ENCODE peak calls at places on chromosomes 3 and 15, in ten cellular contexts. One of them, this sample, is unnamed.

GRCh38 chr15:49415638-49416037 is 7.4 kb upstream of the FGF7 start:
- DNase-seq in sigmoid colon: no peak
- DNase-seq in A549: no peak
- DNase-seq in transverse colon: no peak
- DNase-seq in suprapubic skin: no peak
- DNase-seq in spleen: no peak
- DNase-seq in IMR-90: peak; percentile 97
- DNase-seq in endothelial cell of umbilical vein: peak; percentile 35
- DNase-seq in vagina: no peak
- DNase-seq in uterus: no peak
- DNase-seq in this sample: no peak

GRCh38 chr3:125072310-125072709 is 16.5 kb upstream of the HEG1 start:
- DNase-seq in sigmoid colon: no peak
- DNase-seq in A549: no peak
- DNase-seq in transverse colon: no peak
- DNase-seq in suprapubic skin: no peak
- DNase-seq in spleen: no peak
- DNase-seq in IMR-90: peak; percentile 63
- DNase-seq in endothelial cell of umbilical vein: peak; percentile 48
- DNase-seq in vagina: no peak
- DNase-seq in uterus: no peak
- DNase-seq in this sample: no peak

GRCh38 chr15:40844543-40844981 is 714 bp downstream of the SPINT1 start:
- DNase-seq in sigmoid colon: no peak
- DNase-seq in A549: no peak
- DNase-seq in transverse colon: peak; percentile 39
- DNase-seq in suprapubic skin: no peak
- DNase-seq in spleen: peak; percentile 87
- DNase-seq in IMR-90: no peak
- DNase-seq in endothelial cell of umbilical vein: no peak
- DNase-seq in vagina: no peak
- DNase-seq in uterus: no peak
- DNase-seq in this sample: peak; percentile 53

GRCh38 chr15:77904436-77904821 is 173.1 kb downstream of the TBC1D2B start:
- DNase-seq in sigmoid colon: peak; percentile 52
- DNase-seq in A549: no peak
- DNase-seq in transverse colon: no peak
- DNase-seq in suprapubic skin: peak; percentile 63
- DNase-seq in spleen: peak; percentile 67
- DNase-seq in IMR-90: no peak
- DNase-seq in endothelial cell of umbilical vein: no peak
- DNase-seq in vagina: no peak
- DNase-seq in uterus: no peak
- DNase-seq in this sample: no peak

GRCh38 chr15:92749172-92749571 is 93.6 kb upstream of the FAM174B start:
- DNase-seq in sigmoid colon: no peak
- DNase-seq in A549: no peak
- DNase-seq in transverse colon: no peak
- DNase-seq in suprapubic skin: no peak
- DNase-seq in spleen: no peak
- DNase-seq in IMR-90: no peak
- DNase-seq in endothelial cell of umbilical vein: no peak
- DNase-seq in vagina: no peak
- DNase-seq in uterus: no peak
- DNase-seq in this sample: no peak

GRCh38 chr3:5498981-5499380 is 311.5 kb downstream of the EDEM1 start:
- DNase-seq in sigmoid colon: no peak
- DNase-seq in A549: no peak
- DNase-seq in transverse colon: no peak
- DNase-seq in suprapubic skin: no peak
- DNase-seq in spleen: no peak
- DNase-seq in IMR-90: no peak
- DNase-seq in endothelial cell of umbilical vein: no peak
- DNase-seq in vagina: no peak
- DNase-seq in uterus: no peak
- DNase-seq in this sample: no peak

GRCh38 chr15:85825719-85826118 is 31.0 kb upstream of the KLHL25 start:
- DNase-seq in sigmoid colon: no peak
- DNase-seq in A549: no peak
- DNase-seq in transverse colon: no peak
- DNase-seq in suprapubic skin: no peak
- DNase-seq in spleen: no peak
- DNase-seq in IMR-90: no peak
- DNase-seq in endothelial cell of umbilical vein: no peak
- DNase-seq in vagina: no peak
- DNase-seq in uterus: no peak
- DNase-seq in this sample: no peak

GRCh38 chr3:58924581-58924980 is 125.2 kb downstream of the CFAP20DC start:
- DNase-seq in sigmoid colon: no peak
- DNase-seq in A549: no peak
- DNase-seq in transverse colon: no peak
- DNase-seq in suprapubic skin: no peak
- DNase-seq in spleen: no peak
- DNase-seq in IMR-90: peak; percentile 26
- DNase-seq in endothelial cell of umbilical vein: no peak
- DNase-seq in vagina: no peak
- DNase-seq in uterus: no peak
- DNase-seq in this sample: no peak

GRCh38 chr3:187994221-187995085 is 159.5 kb upstream of the LPP start:
- DNase-seq in sigmoid colon: no peak
- DNase-seq in A549: no peak
- DNase-seq in transverse colon: no peak
- DNase-seq in suprapubic skin: no peak
- DNase-seq in spleen: no peak
- DNase-seq in IMR-90: peak; percentile 73
- DNase-seq in endothelial cell of umbilical vein: no peak
- DNase-seq in vagina: no peak
- DNase-seq in uterus: no peak
- DNase-seq in this sample: no peak

GRCh38 chr3:66997560-66998074 is 490 bp upstream of the KBTBD8 start:
- DNase-seq in sigmoid colon: no peak
- DNase-seq in A549: no peak
- DNase-seq in transverse colon: no peak
- DNase-seq in suprapubic skin: no peak
- DNase-seq in spleen: peak; percentile 77
- DNase-seq in IMR-90: peak; percentile 76
- DNase-seq in endothelial cell of umbilical vein: no peak
- DNase-seq in vagina: no peak
- DNase-seq in uterus: peak; percentile 25
- DNase-seq in this sample: no peak

GRCh38 chr15:99131441-99132023 is 26.7 kb downstream of the SYNM start:
- DNase-seq in sigmoid colon: peak; percentile 67
- DNase-seq in A549: no peak
- DNase-seq in transverse colon: no peak
- DNase-seq in suprapubic skin: peak; percentile 79
- DNase-seq in spleen: no peak
- DNase-seq in IMR-90: no peak
- DNase-seq in endothelial cell of umbilical vein: no peak
- DNase-seq in vagina: peak; percentile 88
- DNase-seq in uterus: no peak
- DNase-seq in this sample: no peak

GRCh38 chr3:141030296-141030695 is 20.9 kb upstream of the SPSB4 start:
- DNase-seq in sigmoid colon: no peak
- DNase-seq in A549: no peak
- DNase-seq in transverse colon: no peak
- DNase-seq in suprapubic skin: no peak
- DNase-seq in spleen: no peak
- DNase-seq in IMR-90: no peak
- DNase-seq in endothelial cell of umbilical vein: no peak
- DNase-seq in vagina: no peak
- DNase-seq in uterus: no peak
- DNase-seq in this sample: no peak
- H3K4me3 ChIP-seq in sigmoid colon: no peak overlapping the region
- H3K4me3 ChIP-seq in A549: no peak overlapping the region
- H3K4me3 ChIP-seq in transverse colon: no peak overlapping the region
- H3K4me3 ChIP-seq in suprapubic skin: no peak overlapping the region
- H3K4me3 ChIP-seq in spleen: no peak overlapping the region
- H3K4me3 ChIP-seq in IMR-90: no peak overlapping the region
- H3K4me3 ChIP-seq in endothelial cell of umbilical vein: no peak overlapping the region
- H3K4me3 ChIP-seq in vagina: no peak overlapping the region
- H3K4me3 ChIP-seq in uterus: no peak overlapping the region
- H3K4me3 ChIP-seq in this sample: no peak overlapping the region

DNA sequence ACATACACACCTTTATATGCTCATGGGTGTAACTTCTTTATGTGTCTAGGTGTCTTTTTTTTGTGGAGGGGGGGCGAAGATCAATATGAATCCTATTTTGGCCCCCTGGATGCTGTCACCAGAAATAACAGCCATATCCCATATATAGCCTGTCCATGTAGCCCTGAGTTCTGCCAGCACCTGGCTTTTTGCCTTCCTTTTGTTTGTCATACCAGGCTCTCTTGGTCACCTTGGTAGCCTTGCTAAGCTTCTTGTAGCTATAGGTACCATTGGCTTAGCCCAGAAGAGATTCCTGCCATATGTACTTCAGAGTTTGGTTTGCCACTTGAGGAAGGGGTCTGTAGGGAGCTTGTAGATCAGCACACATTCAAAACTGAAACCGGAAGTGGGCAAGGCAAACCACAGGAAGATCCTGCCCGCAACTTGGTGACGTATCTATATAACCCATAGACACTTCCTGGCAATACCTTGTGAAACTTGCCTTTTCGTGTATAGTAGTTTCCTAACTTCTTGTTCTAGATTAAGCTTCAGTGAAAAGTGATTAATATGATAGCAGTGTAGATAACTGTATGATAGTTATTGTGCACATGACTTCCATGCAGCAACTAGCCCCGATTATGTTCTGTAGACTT is 11.9 kb downstream of the RASA2 start:
- DNase-seq in sigmoid colon: no peak
- DNase-seq in A549: no peak
- DNase-seq in transverse colon: peak; percentile 68
- DNase-seq in suprapubic skin: no peak
- DNase-seq in spleen: peak; percentile 87
- DNase-seq in IMR-90: no peak
- DNase-seq in endothelial cell of umbilical vein: no peak
- DNase-seq in vagina: no peak
- DNase-seq in uterus: no peak
- DNase-seq in this sample: peak; percentile 72
- TF ChIP-seq POLR2A in sigmoid colon: no peak
- TF ChIP-seq POLR2A in A549: no peak
- TF ChIP-seq POLR2A in transverse colon: no peak
- TF ChIP-seq POLR2A in suprapubic skin: no peak
- TF ChIP-seq POLR2A in spleen: no peak
- TF ChIP-seq POLR2A in IMR-90: no peak
- TF ChIP-seq POLR2A in endothelial cell of umbilical vein: no peak
- TF ChIP-seq POLR2A in vagina: no peak
- TF ChIP-seq POLR2A in uterus: no peak
- TF ChIP-seq POLR2A in this sample: no peak

GRCh38 chr3:30477149-30477921 is 129.1 kb upstream of the TGFBR2 start:
- DNase-seq in sigmoid colon: no peak
- DNase-seq in A549: no peak
- DNase-seq in transverse colon: no peak
- DNase-seq in suprapubic skin: no peak
- DNase-seq in spleen: no peak
- DNase-seq in IMR-90: no peak
- DNase-seq in endothelial cell of umbilical vein: peak; percentile 43
- DNase-seq in vagina: no peak
- DNase-seq in uterus: no peak
- DNase-seq in this sample: no peak

GRCh38 chr3:30476373-30477082 is 129.9 kb upstream of the TGFBR2 start:
- DNase-seq in sigmoid colon: no peak
- DNase-seq in A549: peak; percentile 87
- DNase-seq in transverse colon: no peak
- DNase-seq in suprapubic skin: no peak
- DNase-seq in spleen: no peak
- DNase-seq in IMR-90: peak; percentile 62
- DNase-seq in endothelial cell of umbilical vein: peak; percentile 86
- DNase-seq in vagina: no peak
- DNase-seq in uterus: no peak
- DNase-seq in this sample: no peak

GRCh38 chr3:30475038-30475808 is 131.2 kb upstream of the TGFBR2 start:
- DNase-seq in sigmoid colon: no peak
- DNase-seq in A549: no peak
- DNase-seq in transverse colon: no peak
- DNase-seq in suprapubic skin: no peak
- DNase-seq in spleen: no peak
- DNase-seq in IMR-90: no peak
- DNase-seq in endothelial cell of umbilical vein: no peak
- DNase-seq in vagina: no peak
- DNase-seq in uterus: no peak
- DNase-seq in this sample: no peak

GRCh38 chr3:30473374-30474051 is 132.9 kb upstream of the TGFBR2 start:
- DNase-seq in sigmoid colon: peak; percentile 84
- DNase-seq in A549: peak; percentile 16
- DNase-seq in transverse colon: peak; percentile 23
- DNase-seq in suprapubic skin: peak; percentile 79
- DNase-seq in spleen: no peak
- DNase-seq in IMR-90: peak; percentile 46
- DNase-seq in endothelial cell of umbilical vein: no peak
- DNase-seq in vagina: no peak
- DNase-seq in uterus: peak; percentile 61
- DNase-seq in this sample: no peak

DNA sequence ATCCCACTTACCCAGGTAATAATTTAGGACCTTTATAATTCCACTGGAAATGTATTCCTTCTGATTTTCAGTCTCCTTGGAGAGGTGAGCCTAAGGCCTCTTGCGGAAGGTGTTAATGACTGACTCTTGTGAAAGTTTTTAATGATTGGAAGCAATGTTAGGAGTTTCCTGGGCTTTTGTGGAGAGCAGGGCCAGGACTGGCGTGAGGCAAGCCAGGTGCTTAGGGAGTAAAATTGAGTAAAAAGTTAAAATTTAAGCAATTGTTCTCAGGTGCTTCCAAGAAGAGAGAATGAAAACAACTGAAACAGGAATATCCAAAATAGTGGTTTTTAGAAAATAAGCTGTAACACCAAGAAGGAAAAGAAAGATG is 130.6 kb upstream of the TGFBR2 start:
- DNase-seq in sigmoid colon: no peak
- DNase-seq in A549: no peak
- DNase-seq in transverse colon: no peak
- DNase-seq in suprapubic skin: no peak
- DNase-seq in spleen: no peak
- DNase-seq in IMR-90: no peak
- DNase-seq in endothelial cell of umbilical vein: no peak
- DNase-seq in vagina: no peak
- DNase-seq in uterus: no peak
- DNase-seq in this sample: no peak
- H3K9me3 ChIP-seq in sigmoid colon: no peaks in the 10 kb centered on the region
- H3K9me3 ChIP-seq in A549: peaks cover 20% of the 10 kb centered on the region
- H3K9me3 ChIP-seq in transverse colon: no peaks in the 10 kb centered on the region
- H3K9me3 ChIP-seq in suprapubic skin: no peaks in the 10 kb centered on the region
- H3K9me3 ChIP-seq in spleen: no peaks in the 10 kb centered on the region
- H3K9me3 ChIP-seq in IMR-90: no peaks in the 10 kb centered on the region
- H3K9me3 ChIP-seq in endothelial cell of umbilical vein: no peaks in the 10 kb centered on the region
- H3K9me3 ChIP-seq in vagina: no peaks in the 10 kb centered on the region
- H3K9me3 ChIP-seq in uterus: no peaks in the 10 kb centered on the region
- H3K9me3 ChIP-seq in this sample: no peaks in the 10 kb centered on the region

DNA sequence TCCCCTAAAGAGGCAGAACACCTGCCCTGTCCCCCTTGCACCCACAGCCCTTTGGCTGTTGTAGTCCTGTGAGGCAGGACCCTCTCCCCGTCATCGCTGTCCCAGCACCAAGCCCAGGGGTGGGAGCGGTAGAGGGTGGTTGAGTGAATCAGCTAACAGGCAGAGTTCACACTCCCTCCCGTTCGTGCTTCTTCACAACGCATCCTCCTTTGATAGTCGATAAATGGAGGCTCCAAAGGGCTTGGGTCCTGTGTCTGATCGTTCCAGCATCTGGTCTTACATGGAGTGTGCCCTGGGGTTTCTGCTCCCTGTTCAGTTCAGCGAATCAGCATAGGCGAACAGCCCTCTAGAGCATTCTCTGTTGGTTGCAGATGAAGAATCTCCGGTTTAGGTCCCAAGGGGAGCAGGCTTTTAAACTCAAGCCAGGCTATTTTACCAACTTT is 820 bp upstream of the HMCES start:
- DNase-seq in sigmoid colon: no peak
- DNase-seq in A549: peak; percentile 8
- DNase-seq in transverse colon: peak; percentile 19
- DNase-seq in suprapubic skin: no peak
- DNase-seq in spleen: peak; percentile 79
- DNase-seq in IMR-90: peak; percentile 19
- DNase-seq in endothelial cell of umbilical vein: peak; percentile 12
- DNase-seq in vagina: no peak
- DNase-seq in uterus: no peak
- DNase-seq in this sample: no peak
- H3K4me3 ChIP-seq in sigmoid colon: peak overlapping the region; percentile 96
- H3K4me3 ChIP-seq in A549: peak overlapping the region; percentile 70
- H3K4me3 ChIP-seq in transverse colon: peak overlapping the region; percentile 74
- H3K4me3 ChIP-seq in suprapubic skin: peak overlapping the region; percentile 98
- H3K4me3 ChIP-seq in spleen: peak overlapping the region; percentile 93
- H3K4me3 ChIP-seq in IMR-90: no peak overlapping the region
- H3K4me3 ChIP-seq in endothelial cell of umbilical vein: no peak overlapping the region
- H3K4me3 ChIP-seq in vagina: peak overlapping the region; percentile 93
- H3K4me3 ChIP-seq in uterus: peak overlapping the region; percentile 96
- H3K4me3 ChIP-seq in this sample: no peak overlapping the region

This sample was measured in body of pancreas.